ENCODE peak calls at places on chromosomes 12 and 14, in nine cellular contexts. One of them, this sample, is unnamed. For H3K9me3 and H3K36me3, the result is how much of the 10 kb centered on the place peaks cover.

GRCh38 chr14:95156765-95157194 is 549 bp downstream of the DICER1 start:
- DNase-seq in CD4-positive, CD25-positive, alpha-beta regulatory T cell: peak
- DNase-seq in fibroblast of lung: no peak
- DNase-seq in adrenal gland: peak
- DNase-seq in ascending aorta: peak
- DNase-seq in PC-9: no peak
- DNase-seq in suprapubic skin: peak
- DNase-seq in kidney: peak
- DNase-seq in cardiac muscle cell: peak
- DNase-seq in this sample: peak

GRCh38 chr12:61282790-61283575 is 977.2 kb upstream of the USP15 start:
- DNase-seq in ascending aorta: no peak
- DNase-seq in kidney: no peak
- DNase-seq in cardiac muscle cell: no peak
- DNase-seq in PC-9: no peak
- DNase-seq in adrenal gland: no peak
- DNase-seq in suprapubic skin: no peak
- DNase-seq in fibroblast of lung: peak
- DNase-seq in CD4-positive, CD25-positive, alpha-beta regulatory T cell: no peak
- DNase-seq in this sample: no peak

GRCh38 chr14:33692762-33693161 is 258.1 kb downstream of the EGLN3 start:
- DNase-seq in cardiac muscle cell: no peak
- DNase-seq in fibroblast of lung: peak
- DNase-seq in adrenal gland: no peak
- DNase-seq in ascending aorta: no peak
- DNase-seq in suprapubic skin: no peak
- DNase-seq in PC-9: no peak
- DNase-seq in CD4-positive, CD25-positive, alpha-beta regulatory T cell: no peak
- DNase-seq in kidney: no peak
- DNase-seq in this sample: no peak

GRCh38 chr12:115207216-115207915 is 523.4 kb upstream of the TBX3 start:
- DNase-seq in cardiac muscle cell: no peak
- DNase-seq in CD4-positive, CD25-positive, alpha-beta regulatory T cell: no peak
- DNase-seq in PC-9: no peak
- DNase-seq in suprapubic skin: no peak
- DNase-seq in kidney: no peak
- DNase-seq in adrenal gland: no peak
- DNase-seq in fibroblast of lung: no peak
- DNase-seq in ascending aorta: no peak
- DNase-seq in this sample: no peak

GRCh38 chr14:101111620-101112290 is 208.2 kb upstream of the RTL1 start:
- DNase-seq in suprapubic skin: peak
- DNase-seq in PC-9: no peak
- DNase-seq in kidney: peak
- DNase-seq in fibroblast of lung: no peak
- DNase-seq in cardiac muscle cell: peak
- DNase-seq in CD4-positive, CD25-positive, alpha-beta regulatory T cell: no peak
- DNase-seq in adrenal gland: no peak
- DNase-seq in ascending aorta: peak
- DNase-seq in this sample: no peak

GRCh38 chr12:86233126-86233525 is 23.1 kb downstream of the MGAT4C start:
- DNase-seq in cardiac muscle cell: peak
- DNase-seq in fibroblast of lung: peak
- DNase-seq in PC-9: no peak
- DNase-seq in suprapubic skin: no peak
- DNase-seq in ascending aorta: no peak
- DNase-seq in kidney: no peak
- DNase-seq in adrenal gland: no peak
- DNase-seq in CD4-positive, CD25-positive, alpha-beta regulatory T cell: no peak
- DNase-seq in this sample: no peak

GRCh38 chr14:66038214-66038977 is 447.8 kb upstream of the CCDC196 start:
- DNase-seq in cardiac muscle cell: no peak
- DNase-seq in adrenal gland: peak
- DNase-seq in PC-9: no peak
- DNase-seq in CD4-positive, CD25-positive, alpha-beta regulatory T cell: no peak
- DNase-seq in ascending aorta: peak
- DNase-seq in kidney: no peak
- DNase-seq in fibroblast of lung: peak
- DNase-seq in suprapubic skin: no peak
- DNase-seq in this sample: peak

GRCh38 chr14:54894995-54895394 is 7.6 kb downstream of the GCH1 start:
- DNase-seq in adrenal gland: no peak
- DNase-seq in cardiac muscle cell: no peak
- DNase-seq in suprapubic skin: no peak
- DNase-seq in fibroblast of lung: peak
- DNase-seq in CD4-positive, CD25-positive, alpha-beta regulatory T cell: no peak
- DNase-seq in kidney: no peak
- DNase-seq in ascending aorta: no peak
- DNase-seq in PC-9: no peak
- DNase-seq in this sample: peak

GRCh38 chr12:2503762-2504161 is 291.0 kb upstream of the FKBP4 start:
- DNase-seq in adrenal gland: no peak
- DNase-seq in CD4-positive, CD25-positive, alpha-beta regulatory T cell: no peak
- DNase-seq in ascending aorta: no peak
- DNase-seq in kidney: no peak
- DNase-seq in suprapubic skin: no peak
- DNase-seq in cardiac muscle cell: peak
- DNase-seq in PC-9: no peak
- DNase-seq in fibroblast of lung: no peak
- DNase-seq in this sample: no peak

GRCh38 chr14:92224348-92224954 is 98.5 kb upstream of the SLC24A4 start:
- DNase-seq in kidney: no peak
- DNase-seq in adrenal gland: no peak
- DNase-seq in suprapubic skin: no peak
- DNase-seq in cardiac muscle cell: no peak
- DNase-seq in ascending aorta: no peak
- DNase-seq in fibroblast of lung: no peak
- DNase-seq in CD4-positive, CD25-positive, alpha-beta regulatory T cell: no peak
- DNase-seq in PC-9: peak
- DNase-seq in this sample: no peak

GRCh38 chr12:115451151-115451784 is 767.3 kb upstream of the TBX3 start:
- DNase-seq in ascending aorta: no peak
- DNase-seq in adrenal gland: no peak
- DNase-seq in cardiac muscle cell: no peak
- DNase-seq in suprapubic skin: no peak
- DNase-seq in kidney: no peak
- DNase-seq in CD4-positive, CD25-positive, alpha-beta regulatory T cell: no peak
- DNase-seq in fibroblast of lung: no peak
- DNase-seq in PC-9: no peak
- DNase-seq in this sample: no peak

GRCh38 chr12:76952995-76953394 is 74.2 kb upstream of the CSRP2 start:
- DNase-seq in ascending aorta: no peak
- DNase-seq in cardiac muscle cell: no peak
- DNase-seq in fibroblast of lung: no peak
- DNase-seq in PC-9: no peak
- DNase-seq in suprapubic skin: no peak
- DNase-seq in kidney: no peak
- DNase-seq in CD4-positive, CD25-positive, alpha-beta regulatory T cell: no peak
- DNase-seq in adrenal gland: no peak
- DNase-seq in this sample: no peak

GRCh38 chr14:58784946-58785345 is 147.2 kb downstream of the DACT1 start:
- DNase-seq in cardiac muscle cell: no peak
- DNase-seq in suprapubic skin: no peak
- DNase-seq in CD4-positive, CD25-positive, alpha-beta regulatory T cell: no peak
- DNase-seq in PC-9: no peak
- DNase-seq in fibroblast of lung: no peak
- DNase-seq in adrenal gland: no peak
- DNase-seq in ascending aorta: no peak
- DNase-seq in kidney: no peak
- DNase-seq in this sample: no peak

GRCh38 chr12:127297327-127297726 is 969.6 kb upstream of the TMEM132C start:
- DNase-seq in fibroblast of lung: no peak
- DNase-seq in cardiac muscle cell: no peak
- DNase-seq in kidney: no peak
- DNase-seq in CD4-positive, CD25-positive, alpha-beta regulatory T cell: no peak
- DNase-seq in suprapubic skin: peak
- DNase-seq in PC-9: no peak
- DNase-seq in ascending aorta: no peak
- DNase-seq in adrenal gland: no peak
- DNase-seq in this sample: no peak

GRCh38 chr14:61077946-61078738 is 97.1 kb downstream of the SLC38A6 start:
- DNase-seq in suprapubic skin: no peak
- DNase-seq in CD4-positive, CD25-positive, alpha-beta regulatory T cell: no peak
- DNase-seq in cardiac muscle cell: no peak
- DNase-seq in PC-9: no peak
- DNase-seq in ascending aorta: no peak
- DNase-seq in kidney: no peak
- DNase-seq in adrenal gland: no peak
- DNase-seq in fibroblast of lung: peak
- DNase-seq in this sample: no peak

GRCh38 chr12:49026678-49027480 is 8.3 kb upstream of the PRKAG1 start:
- DNase-seq in PC-9: no peak
- DNase-seq in kidney: peak
- DNase-seq in CD4-positive, CD25-positive, alpha-beta regulatory T cell: no peak
- DNase-seq in ascending aorta: no peak
- DNase-seq in suprapubic skin: no peak
- DNase-seq in cardiac muscle cell: no peak
- DNase-seq in adrenal gland: peak
- DNase-seq in fibroblast of lung: no peak
- DNase-seq in this sample: no peak

GRCh38 chr12:109737111-109737510 is 23.5 kb downstream of the FAM222A start:
- DNase-seq in CD4-positive, CD25-positive, alpha-beta regulatory T cell: no peak
- DNase-seq in kidney: peak
- DNase-seq in cardiac muscle cell: no peak
- DNase-seq in PC-9: no peak
- DNase-seq in fibroblast of lung: no peak
- DNase-seq in adrenal gland: no peak
- DNase-seq in ascending aorta: peak
- DNase-seq in suprapubic skin: no peak
- DNase-seq in this sample: no peak

DNA sequence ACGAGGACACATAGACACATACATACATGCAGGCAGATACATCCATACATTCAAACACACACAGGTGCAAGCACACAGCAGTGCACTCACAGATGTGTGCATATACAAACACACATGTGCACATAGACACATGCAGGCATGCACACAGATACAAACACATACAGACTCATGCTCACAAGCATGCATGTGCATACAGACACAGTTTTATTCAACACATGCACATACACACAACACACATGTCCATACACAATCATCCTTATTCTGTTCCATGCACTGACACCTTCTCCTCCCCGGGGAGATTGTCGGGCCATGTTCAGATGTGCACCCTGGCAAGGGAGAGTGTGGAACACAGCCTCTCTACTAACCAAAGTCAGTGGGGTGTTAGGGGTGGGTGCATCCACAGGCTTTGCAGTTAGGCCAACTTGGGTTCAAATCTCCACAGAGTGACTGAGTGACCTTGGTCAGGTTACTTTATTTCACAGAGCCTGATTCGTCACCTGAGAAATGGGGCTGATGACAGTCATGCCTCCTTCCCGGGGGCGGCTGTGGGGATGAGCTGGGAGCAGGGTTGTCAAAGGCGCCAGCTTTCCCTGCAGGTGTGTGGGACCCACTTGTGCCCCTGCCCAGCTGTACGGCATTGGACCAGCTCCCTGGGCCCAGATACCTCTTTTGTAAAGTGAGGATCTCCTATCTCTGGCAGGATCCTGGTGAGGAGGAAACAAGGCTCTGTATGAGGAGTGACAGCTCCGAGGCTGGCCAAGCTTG is 250.1 kb downstream of the SLC41A2 start:
- DNase-seq in suprapubic skin: no peak
- DNase-seq in ascending aorta: no peak
- DNase-seq in cardiac muscle cell: no peak
- DNase-seq in fibroblast of lung: no peak
- DNase-seq in kidney: no peak
- DNase-seq in CD4-positive, CD25-positive, alpha-beta regulatory T cell: no peak
- DNase-seq in adrenal gland: no peak
- DNase-seq in PC-9: no peak
- DNase-seq in this sample: no peak
- H3K9me3 ChIP-seq in suprapubic skin: under half
- H3K9me3 ChIP-seq in ascending aorta: under half
- H3K9me3 ChIP-seq in cardiac muscle cell: under half
- H3K9me3 ChIP-seq in fibroblast of lung: under half
- H3K9me3 ChIP-seq in kidney: under half
- H3K9me3 ChIP-seq in CD4-positive, CD25-positive, alpha-beta regulatory T cell: under half
- H3K9me3 ChIP-seq in adrenal gland: under half
- H3K9me3 ChIP-seq in PC-9: under half
- H3K9me3 ChIP-seq in this sample: under half

DNA sequence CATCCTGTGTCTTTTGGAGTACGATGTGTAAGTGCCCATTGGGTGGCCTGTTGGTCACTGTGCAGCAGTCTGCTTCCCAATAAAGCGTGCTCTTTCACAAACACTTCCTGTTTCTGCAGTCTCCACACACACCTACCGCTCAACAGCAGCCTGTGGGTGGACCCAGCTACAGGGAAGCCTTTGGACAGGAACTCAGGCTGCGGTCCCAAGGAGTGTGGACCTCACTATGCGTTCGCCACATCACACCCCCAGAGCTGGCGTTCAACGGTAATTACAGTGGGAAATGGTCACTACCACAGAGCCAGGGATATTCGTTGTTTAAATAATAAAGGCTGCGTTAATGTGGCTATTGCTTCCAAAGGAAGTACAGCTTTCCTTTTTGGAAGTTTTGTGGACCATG is 16.2 kb downstream of the PSMC1 start:
- DNase-seq in PC-9: no peak
- DNase-seq in ascending aorta: no peak
- DNase-seq in kidney: no peak
- DNase-seq in suprapubic skin: no peak
- DNase-seq in CD4-positive, CD25-positive, alpha-beta regulatory T cell: no peak
- DNase-seq in fibroblast of lung: no peak
- DNase-seq in adrenal gland: no peak
- DNase-seq in cardiac muscle cell: no peak
- DNase-seq in this sample: no peak
- H3K36me3 ChIP-seq in PC-9: under half
- H3K36me3 ChIP-seq in ascending aorta: half or more
- H3K36me3 ChIP-seq in kidney: under half
- H3K36me3 ChIP-seq in suprapubic skin: half or more
- H3K36me3 ChIP-seq in CD4-positive, CD25-positive, alpha-beta regulatory T cell: half or more
- H3K36me3 ChIP-seq in fibroblast of lung: under half
- H3K36me3 ChIP-seq in adrenal gland: half or more
- H3K36me3 ChIP-seq in cardiac muscle cell: under half
- H3K36me3 ChIP-seq in this sample: under half

GRCh38 chr12:132348176-132348575 is 18.8 kb upstream of the GALNT9 start:
- DNase-seq in suprapubic skin: no peak
- DNase-seq in ascending aorta: no peak
- DNase-seq in PC-9: no peak
- DNase-seq in cardiac muscle cell: no peak
- DNase-seq in fibroblast of lung: no peak
- DNase-seq in CD4-positive, CD25-positive, alpha-beta regulatory T cell: no peak
- DNase-seq in adrenal gland: no peak
- DNase-seq in kidney: peak
- DNase-seq in this sample: no peak
- H3K9me3 ChIP-seq in suprapubic skin: under half
- H3K9me3 ChIP-seq in ascending aorta: under half
- H3K9me3 ChIP-seq in PC-9: under half
- H3K9me3 ChIP-seq in cardiac muscle cell: under half
- H3K9me3 ChIP-seq in fibroblast of lung: under half
- H3K9me3 ChIP-seq in CD4-positive, CD25-positive, alpha-beta regulatory T cell: under half
- H3K9me3 ChIP-seq in adrenal gland: under half
- H3K9me3 ChIP-seq in kidney: under half
- H3K9me3 ChIP-seq in this sample: under half

DNA sequence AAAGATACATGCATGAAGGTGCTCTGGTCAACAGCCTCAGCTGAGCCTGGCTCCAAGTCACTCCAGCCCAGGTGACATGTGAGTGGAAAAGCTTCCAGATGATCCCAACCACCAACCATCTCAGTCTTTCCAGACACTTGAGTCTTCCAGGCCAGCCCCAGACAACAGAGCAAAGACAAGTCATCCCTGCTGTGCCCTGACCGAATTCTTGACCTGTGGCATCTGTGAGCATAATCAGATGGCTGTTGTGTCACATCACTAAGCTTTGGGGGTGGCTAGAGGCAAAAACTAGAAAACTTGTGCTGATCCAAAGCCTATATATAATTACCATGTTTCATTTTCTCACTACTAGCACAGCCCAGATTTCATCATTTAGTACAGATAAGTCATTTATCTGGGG is 50.8 kb upstream of the ISM2 start:
- DNase-seq in ascending aorta: no peak
- DNase-seq in CD4-positive, CD25-positive, alpha-beta regulatory T cell: no peak
- DNase-seq in adrenal gland: no peak
- DNase-seq in suprapubic skin: no peak
- DNase-seq in fibroblast of lung: no peak
- DNase-seq in PC-9: no peak
- DNase-seq in cardiac muscle cell: no peak
- DNase-seq in kidney: no peak
- DNase-seq in this sample: no peak
- H3K36me3 ChIP-seq in ascending aorta: half or more
- H3K36me3 ChIP-seq in CD4-positive, CD25-positive, alpha-beta regulatory T cell: under half
- H3K36me3 ChIP-seq in adrenal gland: under half
- H3K36me3 ChIP-seq in suprapubic skin: under half
- H3K36me3 ChIP-seq in fibroblast of lung: under half
- H3K36me3 ChIP-seq in PC-9: under half
- H3K36me3 ChIP-seq in cardiac muscle cell: under half
- H3K36me3 ChIP-seq in kidney: under half
- H3K36me3 ChIP-seq in this sample: under half

This sample was measured in MG63.